ENCODE peak calls at places on chromosome 17, in four cellular contexts. J is WTC11, D is K562, K is HepG2. N is an unnamed sample.

GRCh38 chr17:66354472-66354871 is 52.1 kb downstream of the PRKCA start:
- DNase-seq in D (no peak), J (no peak), K (no peak), N (no peak)

GRCh38 chr17:2174471-2175293 is 119.8 kb downstream of the HIC1 start:
- DNase-seq in K (peak; percentile 94), J (no peak), D (no peak), N (no peak)

GRCh38 chr17:4134756-4135155 is 8.1 kb downstream of the ZZEF1 start:
- DNase-seq in D (no peak), K (no peak), J (no peak), N (no peak)

GRCh38 chr17:21239680-21240374 is 13.4 kb downstream of the NATD1 start:
- DNase-seq in K (peak; percentile 32), J (peak; percentile 31), D (peak; percentile 44), N (peak; percentile 64)

GRCh38 chr17:36722903-36723263 is 121.5 kb downstream of the MRM1 start:
- DNase-seq in D (no peak), J (no peak), K (no peak), N (no peak)

GRCh38 chr17:49834118-49834743 is 13.6 kb downstream of the TAC4 start:
- DNase-seq in J (no peak), D (no peak), K (no peak), N (no peak)

GRCh38 chr17:75077072-75077489 is 10.7 kb upstream of the SLC16A5 start:
- DNase-seq in K (peak; percentile 76), D (no peak), J (peak; percentile 53), N (no peak)

GRCh38 chr17:76268015-76268749 is 3.0 kb downstream of the UBALD2 start:
- DNase-seq in J (no peak), D (peak; percentile 93), K (no peak), N (no peak)

GRCh38 chr17:77331161-77331864 is 190.5 kb downstream of the SEC14L1 start:
- DNase-seq in D (peak; percentile 89), K (peak; percentile 84), J (peak; percentile 95), N (peak; percentile 90)

GRCh38 chr17:54899721-54900456 is 763 bp upstream of the TOM1L1 start:
- DNase-seq in K (peak; percentile 27), J (peak; percentile 33), D (peak; percentile 51), N (no peak)

GRCh38 chr17:59839646-59840328 is 53.0 kb downstream of the TUBD1 start:
- DNase-seq in K (no peak), D (peak; percentile 38), J (no peak), N (no peak)

GRCh38 chr17:63345598-63345997 is 100.5 kb downstream of the CYB561 start:
- DNase-seq in K (no peak), D (no peak), J (no peak), N (no peak)

GRCh38 chr17:3916013-3916696 is at the start of gene P2RX1:
- DNase-seq in K (no peak), J (no peak), D (peak; percentile 81), N (no peak)

GRCh38 chr17:6556121-6557039 is at the start of gene PITPNM3:
- DNase-seq in D (no peak), K (no peak), J (peak; percentile 42), N (peak; percentile 45)

GRCh38 chr17:80743181-80743771 is 198.6 kb downstream of the RPTOR start:
- DNase-seq in K (no peak), J (no peak), D (no peak), N (no peak)

GRCh38 chr17:77708936-77709335 is 249.6 kb upstream of the TNRC6C start:
- DNase-seq in J (no peak), D (no peak), K (no peak), N (no peak)

GRCh38 chr17:3915642-3916012 is 638 bp downstream of the P2RX1 start:
- DNase-seq in J (no peak), D (no peak), K (no peak), N (no peak)

GRCh38 chr17:75010683-75011406 is 1.6 kb upstream of the MRPL58 start:
- DNase-seq in K (peak; percentile 68), D (peak; percentile 49), J (peak; percentile 34), N (peak; percentile 39)

GRCh38 chr17:74419862-74420492 is 11.9 kb upstream of the GPRC5C start:
- DNase-seq in J (no peak), D (no peak), K (no peak), N (no peak)

GRCh38 chr17:17758443-17758842 is 77.2 kb downstream of the RAI1 start:
- DNase-seq in D (no peak), K (no peak), J (no peak), N (no peak)

GRCh38 chr17:53462393-53462811 is 360.3 kb upstream of the KIF2B start:
- DNase-seq in D (no peak), K (no peak), J (no peak), N (no peak)

GRCh38 chr17:82371333-82372062 is at the start of gene UTS2R:
- DNase-seq in D (no peak), K (no peak), J (peak; percentile 55), N (no peak)

GRCh38 chr17:72812823-72813222 is 279.7 kb downstream of the SLC39A11 start:
- DNase-seq in J (no peak), D (no peak), K (no peak), N (no peak)
- TF ChIP-seq ELF4 in J (no peak), D (no peak), K (no peak), N (no peak)

DNA sequence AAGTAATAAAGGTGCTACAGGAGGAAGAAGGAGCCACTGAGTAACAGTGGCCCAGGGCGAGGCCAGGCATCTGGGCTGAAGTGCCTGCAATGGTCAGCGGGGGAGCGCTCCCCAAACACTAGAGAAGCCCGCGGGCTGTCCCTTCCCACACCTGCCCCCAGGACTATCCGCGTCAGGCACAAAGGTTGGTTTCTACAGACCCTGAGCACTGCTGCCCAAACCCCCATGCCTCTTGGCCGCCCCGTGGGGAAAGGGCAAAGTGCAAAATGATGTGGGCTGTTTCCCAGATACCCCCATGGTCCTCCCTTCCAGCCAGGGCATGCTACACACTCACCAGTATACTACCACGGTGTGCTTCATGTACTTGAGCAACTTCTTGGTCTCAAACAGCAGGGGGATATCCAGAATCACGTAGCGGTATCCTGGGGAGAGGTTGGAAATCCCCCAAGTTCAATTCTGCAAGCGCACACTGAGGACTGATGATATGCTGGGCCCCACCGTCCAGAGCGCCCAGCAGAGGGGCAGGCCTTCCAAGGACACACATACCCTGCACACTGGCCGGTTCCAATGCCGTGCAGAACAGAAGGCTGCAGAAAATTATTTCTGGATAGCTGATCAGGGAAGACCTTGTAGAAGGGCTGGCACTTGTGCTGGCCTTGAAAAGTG is 21.5 kb downstream of the DCAKD start:
- DNase-seq in D (no peak), J (no peak), K (peak; percentile 36), N (no peak)
- TF ChIP-seq ELF4 in D (no peak), J (no peak), K (no peak), N (no peak)

DNA sequence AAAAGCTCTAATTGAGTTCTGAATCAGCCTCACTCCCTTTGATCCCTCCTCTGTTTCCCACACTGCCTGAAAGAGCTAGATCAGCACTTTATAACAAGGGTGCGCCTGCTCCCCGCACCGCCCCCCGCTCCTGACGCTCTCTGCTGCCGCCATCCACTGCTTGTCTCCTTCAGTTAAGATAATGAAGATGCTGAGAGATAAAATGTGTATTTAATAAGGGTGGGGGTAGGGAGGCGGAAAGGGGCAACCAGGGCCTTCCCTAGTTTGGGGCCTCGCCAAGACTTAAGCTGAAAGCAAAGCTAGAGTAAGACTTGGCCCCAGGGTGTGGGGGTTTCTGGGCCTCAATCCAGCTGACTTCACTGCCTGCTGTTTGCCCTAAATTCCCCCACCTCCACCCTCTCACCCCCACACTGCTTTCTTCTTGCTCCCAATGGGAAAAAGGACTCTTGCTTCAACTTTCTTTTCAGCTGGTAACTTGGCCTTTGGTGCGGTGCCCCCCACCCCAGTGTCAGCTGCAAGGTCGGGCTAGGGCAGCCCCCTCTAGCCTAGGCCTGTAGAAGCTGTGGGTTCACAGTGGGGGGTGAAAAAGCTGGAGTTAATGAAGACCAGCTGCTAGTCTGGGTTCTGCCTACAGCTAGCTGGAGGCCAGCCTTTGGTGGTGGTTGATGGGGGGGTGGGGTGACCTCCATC is 1.8 kb upstream of the RARA start:
- DNase-seq in J (no peak), D (peak; percentile 61), K (no peak), N (no peak)
- TF ChIP-seq ELF4 in J (no peak), D (no peak), K (no peak), N (no peak)

DNA sequence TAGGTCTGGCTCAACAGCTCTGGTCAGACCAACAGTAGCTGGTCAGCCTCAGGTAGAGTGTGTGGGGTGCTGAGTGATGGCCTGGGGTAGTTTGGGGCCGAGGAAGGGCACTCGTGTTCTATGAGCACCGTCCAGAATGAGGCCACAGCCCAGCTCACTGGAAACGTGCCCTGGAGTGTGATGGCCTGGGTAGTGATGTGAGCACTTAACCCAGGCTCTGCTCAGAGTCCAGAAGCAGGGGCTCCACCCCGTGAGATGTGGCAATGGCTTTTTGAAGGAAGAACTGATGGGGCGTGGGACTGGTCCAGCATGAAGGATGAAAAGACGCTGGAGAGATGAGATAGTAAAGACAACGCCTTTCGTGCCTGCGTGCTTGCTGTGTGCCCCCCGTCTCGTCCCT is 35.3 kb downstream of the NTN1 start:
- DNase-seq in K (no peak), J (no peak), D (no peak), N (no peak)
- TF ChIP-seq ELF4 in K (no peak), J (no peak), D (no peak), N (no peak)

DNA sequence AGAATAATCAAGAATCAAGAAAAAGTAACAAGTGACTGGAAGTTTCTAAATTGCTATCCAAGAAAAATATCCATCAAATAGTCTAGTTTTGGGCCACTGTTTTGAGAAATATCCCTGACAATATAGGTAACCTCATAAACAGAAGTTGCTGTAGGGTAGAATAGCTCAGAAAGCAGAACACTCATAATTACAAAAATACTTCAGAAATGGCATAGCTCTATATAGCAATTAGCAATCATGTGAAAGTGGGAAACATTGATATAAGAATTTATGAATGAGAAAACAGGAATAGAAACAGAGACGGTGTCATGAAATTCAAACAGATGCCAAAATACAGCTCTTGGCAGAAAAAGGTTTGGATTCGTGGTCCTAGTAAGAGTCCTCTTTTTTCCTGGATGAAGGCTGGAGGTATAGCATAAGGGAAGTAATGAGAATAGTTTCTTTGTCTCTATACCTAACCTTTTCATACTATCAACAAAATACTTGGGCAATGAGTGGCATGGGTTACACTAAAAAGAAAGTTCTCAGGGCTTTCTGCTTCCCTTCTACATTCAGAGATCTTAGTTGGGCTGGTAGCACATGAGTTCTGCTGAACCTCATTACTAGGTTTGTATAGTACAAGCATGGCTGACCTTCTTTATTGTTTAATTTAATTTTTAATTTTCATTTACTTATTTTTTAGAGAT is 33.5 kb downstream of the SPAG9 start:
- DNase-seq in D (no peak), K (no peak), J (no peak), N (no peak)
- TF ChIP-seq ELF4 in D (no peak), K (no peak), J (no peak), N (no peak)